ENCODE peak calls at places on chromosomes 4 and X, in seven cellular contexts. D, S, E, M, P, I and R are unnamed samples.

GRCh38 chr4:155072417-155072816 is 136.0 kb upstream of the NPY2R start:
- DNase-seq in D (no peak), S (no peak), E (no peak), M (no peak), P (no peak), I (no peak), R (no peak)

GRCh38 chr4:16524911-16525574 is 298.8 kb upstream of the TAPT1 start:
- DNase-seq in D (no peak), S (no peak), E (no peak), M (no peak), P (no peak), I (no peak), R (no peak)

GRCh38 chr4:1248262-1249147 is at the start of gene CTBP1:
- DNase-seq in D (peak), S (peak), E (peak), M (peak), P (peak), I (peak), R (peak)

GRCh38 chr4:188534917-188535316 is 395.7 kb downstream of the TRIML1 start:
- DNase-seq in D (no peak), S (no peak), E (no peak), M (no peak), P (no peak), I (no peak), R (no peak)

GRCh38 chrX:10103023-10103422 is 53.8 kb upstream of the CLCN4 start:
- DNase-seq in D (no peak), S (no peak), E (no peak), M (no peak), P (no peak), I (no peak), R (no peak)

GRCh38 chr4:125314676-125315570 is at the start of gene FAT4:
- DNase-seq in D (peak), S (no peak), E (peak), M (peak), P (peak), I (peak), R (peak)

GRCh38 chrX:68894142-68894512 is 65.3 kb downstream of the EFNB1 start:
- DNase-seq in D (no peak), S (no peak), E (no peak), M (no peak), P (no peak), I (no peak), R (no peak)

GRCh38 chr4:8832130-8832930 is 39.3 kb downstream of the HMX1 start:
- DNase-seq in D (peak), S (no peak), E (no peak), M (no peak), P (no peak), I (no peak), R (no peak)

GRCh38 chr4:183905081-183905592 is at the start of gene STOX2:
- DNase-seq in D (peak), S (no peak), E (peak), M (peak), P (peak), I (peak), R (peak)

GRCh38 chrX:24395775-24396174 is 35.3 kb downstream of the SUPT20HL1 start:
- DNase-seq in D (no peak), S (peak), E (peak), M (peak), P (peak), I (peak), R (no peak)

GRCh38 chr4:22334155-22334554 is 181.7 kb downstream of the ADGRA3 start:
- DNase-seq in D (no peak), S (no peak), E (no peak), M (no peak), P (no peak), I (no peak), R (no peak)

GRCh38 chr4:42397635-42398447 is 553 bp downstream of the SHISA3 start:
- DNase-seq in D (peak), S (no peak), E (peak), M (peak), P (no peak), I (peak), R (no peak)